ENCODE peak calls at places on chromosomes 6 and 20, in four cellular contexts. U is neuronal stem cell, G is NCI-H1092 treated with DMSO at 0.1 percent for 48 hours, S is cardiac fibroblast. X is an unnamed sample.

GRCh38 chr6:45436544-45437440 is 59.1 kb upstream of the SUPT3H start:
- DNase-seq in U (no peak), S (peak), G (no peak), X (peak)

GRCh38 chr6:42269974-42270510 is 52.4 kb upstream of the MRPS10 start:
- DNase-seq in U (no peak), G (no peak), S (no peak), X (no peak)

GRCh38 chr6:32785781-32786533 is 22.6 kb upstream of the HLA-DQB2 start:
- DNase-seq in G (peak), S (peak), U (peak), X (peak)

GRCh38 chr20:17629025-17629424 is 53.0 kb downstream of the RRBP1 start:
- DNase-seq in G (no peak), U (no peak), S (no peak), X (no peak)

GRCh38 chr20:39898467-39898852 is 790.6 kb downstream of the MAFB start:
- DNase-seq in G (no peak), U (no peak), S (no peak), X (no peak)

GRCh38 chr20:48749437-48749836 is 78.4 kb downstream of the PREX1 start:
- DNase-seq in U (no peak), G (no peak), S (no peak), X (no peak)

GRCh38 chr20:24952376-24953203 is 3.5 kb downstream of the CST7 start:
- DNase-seq in U (no peak), S (no peak), G (no peak), X (no peak)

GRCh38 chr6:158487495-158487894 is 72.4 kb upstream of the TMEM181 start:
- DNase-seq in G (no peak), U (no peak), S (no peak), X (peak)

GRCh38 chr6:112691289-112691688 is 344.2 kb downstream of the RFPL4B start:
- DNase-seq in U (no peak), G (no peak), S (peak), X (peak)

GRCh38 chr6:42402184-42402583 is 49.5 kb downstream of the TRERF1 start:
- DNase-seq in U (no peak), S (peak), G (no peak), X (peak)

GRCh38 chr20:10806539-10806938 is 132.7 kb upstream of the JAG1 start:
- DNase-seq in U (no peak), S (peak), G (no peak), X (no peak)

GRCh38 chr20:37914672-37915433 is 11.9 kb downstream of the VSTM2L start:
- DNase-seq in U (peak), G (peak), S (no peak), X (no peak)

GRCh38 chr6:23783901-23784300 is 342.1 kb upstream of the NRSN1 start:
- DNase-seq in G (no peak), S (no peak), U (no peak), X (no peak)

GRCh38 chr6:113073611-113074191 is 726.6 kb downstream of the RFPL4B start:
- DNase-seq in U (no peak), S (peak), G (no peak), X (peak)

GRCh38 chr6:117290173-117290834 is 24.9 kb downstream of the VGLL2 start:
- DNase-seq in U (no peak), S (no peak), G (no peak), X (no peak)

GRCh38 chr6:1596088-1596852 is 13.4 kb upstream of the FOXC1 start:
- DNase-seq in S (peak), U (no peak), G (peak), X (no peak)

GRCh38 chr20:37527638-37528441 is at the start of gene BLCAP:
- DNase-seq in U (peak), G (peak), S (peak), X (peak)

GRCh38 chr6:21098744-21099143 is 494.8 kb upstream of the SOX4 start:
- DNase-seq in G (peak), S (no peak), U (peak), X (no peak)

GRCh38 chr20:53692465-53693067 is 98.9 kb upstream of the ZNF217 start:
- DNase-seq in G (no peak), S (peak), U (no peak), X (peak)

GRCh38 chr6:32960563-32960962 is 7.7 kb upstream of the HLA-DMA start:
- DNase-seq in S (no peak), G (no peak), U (no peak), X (no peak)

GRCh38 chr6:113082691-113083090 is 735.6 kb downstream of the RFPL4B start:
- DNase-seq in S (peak), G (no peak), U (no peak), X (peak)

GRCh38 chr6:9540126-9540525 is 874.7 kb downstream of the TFAP2A start:
- DNase-seq in U (no peak), S (peak), G (no peak), X (peak)